ENCODE peak calls at places on chromosomes 13 and 19, in six cellular contexts. Y is MV-4-11; I is stimulated activated CD8-positive, alpha-beta memory T cell treated with anti-CD3 and anti-CD28 coated beads, Interleukin-2, amount 100 ng/mL, for 48 hours; K is T-helper 2 cell; E is endothelial cell; R is cardiac muscle cell. A is an unnamed sample.

GRCh38 chr19:56071151-56071550 is 49.9 kb downstream of the ZNF787 start:
- DNase-seq in Y (peak; percentile 32), I (no peak), K (no peak), E (peak; percentile 31), R (no peak), A (peak; percentile 4)

GRCh38 chr13:32811297-32811800 is 204.9 kb upstream of the KL start:
- DNase-seq in Y (peak; percentile 85), I (no peak), K (no peak), E (no peak), R (no peak), A (peak; percentile 13)

GRCh38 chr13:94263038-94263437 is 216.4 kb downstream of the DCT start:
- DNase-seq in Y (no peak), I (no peak), K (no peak), E (no peak), R (no peak), A (no peak)

GRCh38 chr13:43979492-43979891 is 99.8 kb downstream of the LACC1 start:
- DNase-seq in Y (no peak), I (no peak), K (no peak), E (no peak), R (no peak), A (no peak)

GRCh38 chr13:29929062-29929847 is 78.8 kb upstream of the UBL3 start:
- DNase-seq in Y (no peak), I (no peak), K (no peak), E (no peak), R (no peak), A (no peak)

GRCh38 chr13:23796546-23796945 is 92.7 kb downstream of the MIPEP start:
- DNase-seq in Y (no peak), I (no peak), K (no peak), E (no peak), R (no peak), A (no peak)

GRCh38 chr13:106052200-106052767 is 483.2 kb downstream of the EFNB2 start:
- DNase-seq in Y (no peak), I (no peak), K (no peak), E (no peak), R (no peak), A (no peak)

GRCh38 chr13:87344176-87344575 is 327.0 kb upstream of the SLITRK5 start:
- DNase-seq in Y (no peak), I (no peak), K (no peak), E (no peak), R (no peak), A (no peak)

GRCh38 chr19:9839415-9839814 is 4.3 kb downstream of the PIN1 start:
- DNase-seq in Y (no peak), I (no peak), K (no peak), E (no peak), R (peak; percentile 19), A (no peak)

GRCh38 chr19:50649433-50650391 is at the start of gene C19orf81:
- DNase-seq in Y (peak; percentile 57), I (no peak), K (no peak), E (no peak), R (peak; percentile 55), A (no peak)

GRCh38 chr19:15105044-15105443 is 2.2 kb upstream of the SYDE1 start:
- DNase-seq in Y (no peak), I (no peak), K (no peak), E (no peak), R (no peak), A (no peak)

GRCh38 chr13:107843281-107843680 is 372.1 kb downstream of the LIG4 start:
- DNase-seq in Y (no peak), I (no peak), K (no peak), E (no peak), R (no peak), A (no peak)

GRCh38 chr13:93862259-93862658 is 617.2 kb downstream of the DCT start:
- DNase-seq in Y (no peak), I (no peak), K (no peak), E (no peak), R (peak; percentile 43), A (no peak)

GRCh38 chr13:32087955-32088747 is 56.6 kb downstream of the FRY start:
- DNase-seq in Y (no peak), I (no peak), K (no peak), E (no peak), R (no peak), A (no peak)

GRCh38 chr19:50287331-50287730 is 41.8 kb downstream of the KCNC3 start:
- DNase-seq in Y (no peak), I (no peak), K (no peak), E (no peak), R (no peak), A (no peak)

GRCh38 chr19:45419396-45419795 is 4.3 kb downstream of the ERCC1 start:
- DNase-seq in Y (peak; percentile 97), I (no peak), K (no peak), E (no peak), R (no peak), A (peak; percentile 80)

GRCh38 chr13:60584976-60585375 is 188.0 kb downstream of the TDRD3 start:
- DNase-seq in Y (no peak), I (no peak), K (no peak), E (no peak), R (peak; percentile 43), A (no peak)

GRCh38 chr19:55178781-55179569 is 1.1 kb downstream of the SYT5 start:
- DNase-seq in Y (peak; percentile 94), I (peak; percentile 88), K (peak; percentile 95), E (peak; percentile 80), R (peak; percentile 88), A (no peak)

GRCh38 chr19:45400192-45400591 is 4.7 kb downstream of the PPP1R13L start:
- DNase-seq in Y (no peak), I (no peak), K (no peak), E (no peak), R (no peak), A (no peak)

GRCh38 chr19:41694831-41695635 is 7.0 kb upstream of the CEACAM7 start:
- DNase-seq in Y (no peak), I (no peak), K (no peak), E (no peak), R (no peak), A (no peak)

GRCh38 chr13:32124743-32125142 is 93.2 kb downstream of the FRY start:
- DNase-seq in Y (peak; percentile 70), I (no peak), K (no peak), E (no peak), R (no peak), A (no peak)

GRCh38 chr19:2511570-2511969 is 35.6 kb downstream of the GADD45B start:
- DNase-seq in Y (no peak), I (no peak), K (no peak), E (no peak), R (no peak), A (no peak)

GRCh38 chr13:47545630-47546029 is 455.4 kb downstream of the SUCLA2 start:
- DNase-seq in Y (no peak), I (no peak), K (no peak), E (no peak), R (no peak), A (no peak)

GRCh38 chr19:7109678-7110289 is 40.3 kb downstream of the ZNF557 start:
- DNase-seq in Y (no peak), I (no peak), K (no peak), E (no peak), R (peak; percentile 50), A (no peak)

GRCh38 chr19:10111405-10111811 is at the start of gene P2RY11:
- DNase-seq in Y (peak; percentile 50), I (peak; percentile 57), K (peak; percentile 58), E (no peak), R (no peak), A (peak; percentile 86)

GRCh38 chr19:30754162-30754561 is 382.0 kb downstream of the ZNF536 start:
- DNase-seq in Y (no peak), I (no peak), K (no peak), E (no peak), R (no peak), A (no peak)

GRCh38 chr13:76387561-76387960 is 498.6 kb downstream of the KCTD12 start:
- DNase-seq in Y (peak; percentile 44), I (no peak), K (no peak), E (no peak), R (no peak), A (peak; percentile 65)

GRCh38 chr13:34833562-34834182 is 108.4 kb upstream of the NBEA start:
- DNase-seq in Y (no peak), I (no peak), K (no peak), E (no peak), R (no peak), A (no peak)

A was measured in Kasumi-1.